ENCODE peak calls at places on chromosomes 13 and 19, in five cellular contexts. B is GM12878, F is HepG2, V is H1, P is NT2/D1. L is an unnamed sample.

GRCh38 chr19:34481861-34482379 is 362 bp downstream of the WTIP start:
- DNase-seq in B (no peak), F (no peak), V (peak; percentile 63), P (no peak), L (peak; percentile 48)

GRCh38 chr13:70171151-70171550 is 62.9 kb upstream of the KLHL1 start:
- DNase-seq in B (no peak), F (no peak), V (no peak), P (no peak), L (no peak)

GRCh38 chr19:19663292-19664120 is at the start of gene ATP13A1:
- DNase-seq in B (peak; percentile 92), F (peak; percentile 95), V (peak; percentile 92), P (peak; percentile 87), L (peak; percentile 87)

GRCh38 chr19:18594824-18595373 is 6.3 kb downstream of the REX1BD start:
- DNase-seq in B (no peak), F (no peak), V (peak; percentile 58), P (no peak), L (peak; percentile 10)

GRCh38 chr13:38952827-38953226 is 37.8 kb downstream of the STOML3 start:
- DNase-seq in B (no peak), F (no peak), V (no peak), P (no peak), L (no peak)

GRCh38 chr13:44810067-44810840 is 179.0 kb downstream of the NUFIP1 start:
- DNase-seq in B (no peak), F (no peak), V (no peak), P (no peak), L (no peak)

GRCh38 chr13:33322965-33323668 is 37.6 kb upstream of the STARD13 start:
- DNase-seq in B (no peak), F (no peak), V (no peak), P (no peak), L (no peak)

GRCh38 chr19:16834747-16835146 is 5.5 kb downstream of the SIN3B start:
- DNase-seq in B (no peak), F (no peak), V (no peak), P (no peak), L (no peak)

GRCh38 chr13:90238433-90238832 is 1109.1 kb upstream of the MIR17HG start:
- DNase-seq in B (no peak), F (no peak), V (no peak), P (no peak), L (no peak)

GRCh38 chr19:16824658-16825311 is 4.4 kb upstream of the SIN3B start:
- DNase-seq in B (no peak), F (no peak), V (no peak), P (no peak), L (no peak)

GRCh38 chr13:73702419-73703071 is 431.7 kb downstream of the KLF12 start:
- DNase-seq in B (peak; percentile 21), F (no peak), V (no peak), P (no peak), L (no peak)

GRCh38 chr19:1875646-1876493 is 9.4 kb downstream of the ABHD17A start:
- DNase-seq in B (peak; percentile 51), F (peak; percentile 79), V (peak; percentile 88), P (peak; percentile 90), L (peak; percentile 88)

GRCh38 chr13:75876371-75877050 is 240.4 kb downstream of the LMO7 start:
- DNase-seq in B (peak; percentile 23), F (peak; percentile 46), V (peak; percentile 70), P (peak; percentile 63), L (peak; percentile 87)

DNA sequence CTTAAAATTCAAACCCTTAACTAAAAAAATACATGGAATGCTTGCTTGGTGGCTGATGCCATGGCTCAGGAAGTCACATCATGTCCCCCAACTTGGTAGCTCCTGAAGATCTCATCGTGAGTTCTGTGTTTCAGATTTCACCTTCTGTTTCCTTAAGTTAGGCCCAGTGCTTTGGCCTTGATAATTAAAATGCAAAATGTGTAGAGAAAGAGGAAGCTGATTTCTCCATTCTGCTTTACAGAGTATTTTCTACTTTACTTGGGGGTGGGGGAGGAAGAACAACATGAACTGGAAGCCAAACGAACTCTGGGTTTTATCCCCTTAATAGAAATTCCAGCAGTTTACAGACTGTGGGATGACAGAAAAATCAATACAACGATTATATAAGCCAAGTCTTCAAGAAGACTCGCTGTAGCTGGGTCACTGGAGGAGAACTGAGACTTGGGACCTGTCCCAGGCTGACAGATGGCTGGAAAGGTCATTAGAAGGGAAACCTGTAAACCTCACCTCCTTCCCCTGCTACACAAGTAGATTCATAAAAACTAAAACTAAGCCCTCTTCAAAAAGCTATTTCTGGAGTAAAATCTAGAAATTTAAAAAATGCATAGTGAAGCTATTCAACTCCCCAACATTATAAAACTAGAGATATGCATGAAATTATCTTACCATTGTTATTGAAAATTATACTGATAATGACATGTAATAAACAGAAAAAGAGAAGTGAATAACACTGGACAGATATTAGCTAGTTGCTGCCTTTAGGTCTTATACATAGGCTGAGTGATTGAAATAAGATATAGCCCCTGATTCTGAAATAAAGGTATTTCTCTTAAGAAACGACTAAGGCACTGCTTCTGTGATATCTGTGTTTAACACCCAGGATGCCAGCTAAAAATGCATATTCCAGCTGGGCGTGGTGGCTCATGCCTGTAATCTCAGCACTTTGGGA is 22.1 kb upstream of the GGACT start:
- DNase-seq in B (peak; percentile 12), F (no peak), V (no peak), P (no peak), L (no peak)
- TF ChIP-seq SUZ12 in B (no peak), F (no peak), V (no peak), P (no peak), L (no peak)

GRCh38 chr19:13803038-13803437 is 7.8 kb downstream of the ZSWIM4 start:
- DNase-seq in B (no peak), F (no peak), V (no peak), P (no peak), L (no peak)
- TF ChIP-seq SUZ12 in B (no peak), F (no peak), V (no peak), P (no peak), L (no peak)

DNA sequence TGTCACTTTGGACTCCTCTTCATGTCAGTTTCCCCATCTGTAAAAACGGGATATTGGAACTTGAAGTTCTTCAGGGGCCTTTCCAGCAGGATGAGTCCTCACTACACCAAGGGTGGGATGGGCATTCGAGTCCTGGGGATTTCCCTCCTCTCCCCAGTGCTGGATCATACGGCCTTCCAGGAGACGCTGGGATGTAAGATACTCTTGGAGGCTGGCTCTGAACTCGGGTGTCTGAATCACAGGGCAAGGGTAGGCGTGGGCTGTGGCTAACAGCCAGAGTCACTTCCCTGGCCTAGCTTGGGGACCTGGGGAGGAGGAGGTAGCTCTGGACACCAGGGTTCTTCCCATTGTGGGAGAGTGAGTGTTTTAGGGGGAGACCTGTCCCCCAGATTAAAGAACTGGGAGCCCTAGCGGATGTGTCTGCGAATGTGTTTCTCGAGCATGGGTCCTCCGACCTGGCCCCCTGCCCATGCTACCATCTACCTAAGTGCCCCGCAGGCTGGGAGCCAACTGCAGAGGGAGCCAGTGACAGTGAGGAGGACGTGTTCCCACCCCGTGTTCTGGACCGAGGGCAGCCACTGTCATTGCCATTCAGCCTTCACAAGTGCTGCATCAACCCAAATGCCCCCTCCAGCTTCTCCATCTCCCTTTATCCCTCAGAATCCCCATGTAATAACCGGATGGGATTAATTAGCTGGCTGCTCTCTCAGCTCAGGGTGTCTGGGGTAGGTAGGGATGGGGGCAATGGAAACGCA is 2.4 kb upstream of the CYTH2 start:
- DNase-seq in B (no peak), F (no peak), V (no peak), P (no peak), L (no peak)
- TF ChIP-seq SUZ12 in B (no peak), F (no peak), V (no peak), P (no peak), L (no peak)

DNA sequence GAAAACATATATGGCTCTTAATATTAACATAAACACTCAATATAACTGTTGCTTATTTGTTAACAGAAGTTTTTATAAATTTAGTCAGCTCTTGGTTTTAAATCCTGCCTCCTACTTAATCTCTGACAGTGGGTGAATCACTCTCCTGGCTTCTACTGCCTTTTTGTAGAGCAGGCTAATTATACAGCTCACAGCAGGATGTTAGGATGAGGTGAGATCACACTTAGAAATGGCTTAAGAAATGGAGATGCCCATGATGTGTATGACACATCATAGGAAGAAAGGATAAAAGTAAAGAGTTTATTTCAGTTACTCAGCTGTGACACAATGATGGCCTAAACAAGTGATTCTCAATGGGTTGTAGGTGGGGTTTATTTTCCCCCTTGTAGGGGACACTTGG is 345.6 kb downstream of the SPRY2 start:
- DNase-seq in B (no peak), F (no peak), V (no peak), P (peak; percentile 58), L (no peak)
- TF ChIP-seq SUZ12 in B (no peak), F (no peak), V (no peak), P (no peak), L (no peak)

DNA sequence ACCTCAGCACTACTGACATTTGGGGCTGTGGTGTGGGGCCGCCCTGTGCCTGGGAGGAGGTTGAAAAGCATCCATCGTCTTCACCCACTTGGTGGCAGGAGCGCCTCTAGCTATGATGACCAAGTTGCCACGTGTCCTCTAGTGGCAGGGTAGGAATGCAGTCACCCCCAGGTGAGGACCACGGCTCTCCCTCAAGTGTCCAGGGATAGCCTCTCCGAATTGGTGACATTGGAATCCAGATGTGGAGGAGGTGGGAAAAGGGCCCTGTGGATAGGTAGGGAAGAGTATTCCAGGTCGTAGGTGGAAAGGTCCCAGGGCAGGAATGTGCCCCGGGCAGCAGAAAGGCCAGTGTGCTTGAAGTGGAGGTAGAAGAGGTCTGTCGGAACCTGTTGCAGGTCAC is 37.6 kb downstream of the ARHGEF18 start:
- DNase-seq in B (no peak), F (no peak), V (no peak), P (no peak), L (no peak)
- TF ChIP-seq SUZ12 in B (no peak), F (no peak), V (no peak), P (no peak), L (no peak)

DNA sequence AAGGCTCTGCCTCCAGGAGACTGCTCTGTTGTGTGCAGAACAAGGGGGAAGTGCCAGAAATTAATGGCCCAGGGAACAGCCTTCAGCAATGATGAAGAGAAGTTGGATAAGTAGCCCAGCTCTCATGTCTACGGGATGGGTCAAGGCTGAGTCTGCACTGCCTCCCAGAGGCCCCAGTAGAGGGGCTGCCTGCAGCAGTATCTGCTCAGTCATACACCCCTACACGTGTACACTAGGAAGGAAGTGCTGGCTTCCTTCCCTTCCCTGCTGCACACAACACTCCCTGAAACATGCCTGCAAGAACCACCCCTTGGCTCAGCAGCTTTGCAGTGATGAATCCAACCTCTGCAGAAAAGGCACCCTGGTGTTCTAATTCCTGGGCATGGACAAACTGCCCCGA is 54.5 kb upstream of the URI1 start:
- DNase-seq in B (no peak), F (no peak), V (no peak), P (no peak), L (no peak)
- TF ChIP-seq SUZ12 in B (no peak), F (no peak), V (no peak), P (no peak), L (no peak)

DNA sequence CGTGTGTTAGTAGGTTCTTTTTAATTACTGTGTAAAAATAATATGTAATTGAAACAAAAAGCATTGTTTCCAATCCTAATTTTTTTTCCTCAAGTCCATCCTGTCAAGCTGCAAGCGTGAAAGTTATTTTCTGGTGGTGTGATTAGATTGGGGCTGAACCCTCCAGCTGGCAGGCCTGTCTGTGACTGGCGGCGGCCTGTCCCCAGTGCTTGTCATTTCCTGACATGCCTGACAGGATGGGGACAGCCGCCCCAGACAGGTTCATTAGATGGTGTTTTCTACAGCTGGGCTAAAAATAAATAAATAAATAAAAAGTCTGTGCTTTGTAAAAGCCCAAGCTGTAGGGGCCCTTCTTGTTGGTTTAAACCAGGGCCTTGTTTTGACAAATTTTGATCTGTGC is 53.7 kb upstream of the MAB21L1 start:
- DNase-seq in B (no peak), F (no peak), V (no peak), P (no peak), L (no peak)
- TF ChIP-seq SUZ12 in B (no peak), F (no peak), V (no peak), P (no peak), L (no peak)

GRCh38 chr13:26727122-26727521 is 33.5 kb downstream of the GPR12 start:
- DNase-seq in B (no peak), F (no peak), V (no peak), P (no peak), L (no peak)
- TF ChIP-seq SUZ12 in B (no peak), F (no peak), V (no peak), P (no peak), L (no peak)